ENCODE peak calls at places on chromosomes 12 and 14, in six cellular contexts. B is HCT116; I is pancreas; D is CD8-positive, alpha-beta T cell; H is right cardiac atrium; U is CD4-positive, CD25-positive, alpha-beta regulatory T cell. S is an unnamed sample. For H3K4me1, the result is how much of the 10 kb centered on the place peaks cover.

GRCh38 chr12:6765634-6766581 is at the start of gene PTMS:
- DNase-seq in D (no peak), I (peak), B (peak), H (peak), U (no peak), S (peak)

GRCh38 chr12:75784591-75784990 is 247.0 kb downstream of the PHLDA1 start:
- DNase-seq in I (peak), H (no peak), B (no peak), D (no peak), U (no peak), S (no peak)

GRCh38 chr12:120439646-120440247 is 1.8 kb downstream of the COX6A1 start:
- DNase-seq in D (peak), B (peak), U (peak), I (no peak), H (no peak), S (no peak)

GRCh38 chr14:61705017-61705416 is 9.7 kb downstream of the HIF1A start:
- DNase-seq in I (no peak), U (no peak), D (no peak), H (no peak), B (no peak), S (no peak)

GRCh38 chr14:76923422-76924362 is 97.5 kb downstream of the LRRC74A start:
- DNase-seq in B (no peak), H (no peak), I (no peak), U (no peak), D (no peak), S (no peak)

GRCh38 chr14:60294670-60295069 is 45.6 kb downstream of the PPM1A start:
- DNase-seq in H (no peak), I (no peak), U (no peak), D (no peak), B (no peak), S (no peak)

GRCh38 chr12:6228535-6229223 is 28.5 kb downstream of the CD9 start:
- DNase-seq in H (no peak), U (no peak), B (no peak), I (peak), D (no peak), S (no peak)

GRCh38 chr12:3313655-3314305 is 177.2 kb upstream of the PRMT8 start:
- DNase-seq in U (peak), D (no peak), B (no peak), H (peak), I (peak), S (no peak)

GRCh38 chr12:14408208-14408607 is 42.7 kb downstream of the ATF7IP start:
- DNase-seq in H (no peak), I (no peak), U (no peak), B (no peak), D (no peak), S (no peak)

GRCh38 chr12:31306871-31307270 is 19.1 kb downstream of the SINHCAF start:
- DNase-seq in D (no peak), I (no peak), H (no peak), U (no peak), B (no peak), S (no peak)

GRCh38 chr12:53091756-53092155 is 5.7 kb upstream of the IGFBP6 start:
- DNase-seq in U (no peak), H (no peak), B (no peak), D (no peak), I (no peak), S (no peak)

GRCh38 chr14:65496178-65496993 is 83.9 kb downstream of the FUT8 start:
- DNase-seq in U (no peak), B (no peak), D (no peak), H (no peak), I (no peak), S (no peak)

GRCh38 chr12:46259713-46260112 is 9.1 kb downstream of the SLC38A1 start:
- DNase-seq in B (no peak), H (no peak), U (no peak), D (no peak), I (no peak), S (no peak)
- H3K4me1 ChIP-seq in B (half or more), H (under half), U (half or more), D (half or more), I (under half), S (half or more)

GRCh38 chr12:64625243-64626077 is 15.2 kb downstream of the RASSF3 start:
- DNase-seq in H (peak), I (no peak), U (no peak), D (no peak), B (peak), S (no peak)

GRCh38 chr12:64624035-64624434 is 13.7 kb downstream of the RASSF3 start:
- DNase-seq in U (no peak), I (no peak), H (no peak), D (no peak), B (no peak), S (no peak)

GRCh38 chr12:64616221-64616620 is 5.9 kb downstream of the RASSF3 start:
- DNase-seq in B (no peak), I (no peak), U (no peak), H (no peak), D (no peak), S (no peak)

GRCh38 chr12:64618953-64619590 is 8.8 kb downstream of the RASSF3 start:
- DNase-seq in I (no peak), H (no peak), D (no peak), U (no peak), B (no peak), S (no peak)

GRCh38 chr12:64621257-64621942 is 11.1 kb downstream of the RASSF3 start:
- DNase-seq in I (no peak), H (no peak), B (no peak), U (no peak), D (no peak), S (no peak)
- H3K4me1 ChIP-seq in I (under half), H (under half), B (under half), U (half or more), D (half or more), S (half or more)

DNA sequence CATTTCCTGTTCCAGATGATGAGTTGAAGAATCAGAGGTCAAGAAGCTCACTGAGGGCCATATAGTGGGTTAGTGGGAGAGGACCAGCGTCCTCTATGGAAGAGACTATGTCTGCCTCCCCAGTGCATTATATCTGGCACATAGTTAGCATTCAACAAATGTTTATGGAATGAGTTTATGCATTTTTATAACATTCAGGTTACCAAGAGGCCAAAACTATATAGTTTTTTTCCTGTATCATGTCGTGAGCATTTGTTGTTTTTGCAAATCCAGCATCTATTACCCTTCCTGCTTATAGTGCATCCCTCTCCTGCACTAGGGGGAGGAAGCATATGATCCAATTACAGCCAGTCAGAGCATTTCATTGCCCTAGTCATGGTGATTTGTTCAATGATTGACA is 60.6 kb downstream of the SUDS3 start:
- DNase-seq in H (no peak), I (no peak), D (no peak), U (no peak), B (no peak), S (no peak)
- H3K4me1 ChIP-seq in H (under half), I (under half), D (under half), U (under half), B (under half), S (under half)

GRCh38 chr12:109830718-109831117 is 2.5 kb downstream of the TRPV4 start:
- DNase-seq in D (no peak), I (no peak), U (no peak), B (no peak), H (no peak), S (no peak)

GRCh38 chr12:109828754-109829511 is 4.3 kb downstream of the TRPV4 start:
- DNase-seq in H (no peak), B (no peak), U (no peak), I (no peak), D (no peak), S (no peak)

GRCh38 chr12:109831365-109831764 is 1.8 kb downstream of the TRPV4 start:
- DNase-seq in U (no peak), H (no peak), B (no peak), D (no peak), I (no peak), S (no peak)

GRCh38 chr12:109830267-109830666 is 2.9 kb downstream of the TRPV4 start:
- DNase-seq in U (no peak), H (no peak), D (no peak), B (no peak), I (no peak), S (no peak)

GRCh38 chr12:109829667-109830066 is 3.5 kb downstream of the TRPV4 start:
- DNase-seq in H (no peak), D (no peak), I (no peak), B (no peak), U (no peak), S (no peak)
- H3K4me1 ChIP-seq in H (under half), D (under half), I (under half), B (under half), U (under half), S (under half)

GRCh38 chr12:111101003-111101402 is 180.6 kb upstream of the MYL2 start:
- DNase-seq in B (no peak), D (no peak), H (no peak), U (no peak), I (no peak), S (no peak)
- H3K4me1 ChIP-seq in B (under half), D (under half), H (under half), U (under half), I (under half), S (under half)

GRCh38 chr14:101825797-101826196 is 64.3 kb downstream of the PPP2R5C start:
- DNase-seq in H (no peak), I (no peak), U (peak), B (no peak), D (no peak), S (no peak)

GRCh38 chr14:101826359-101826758 is 64.8 kb downstream of the PPP2R5C start:
- DNase-seq in U (no peak), H (no peak), B (no peak), D (no peak), I (no peak), S (no peak)

GRCh38 chr14:101823511-101824120 is 62.1 kb downstream of the PPP2R5C start:
- DNase-seq in D (peak), U (peak), I (no peak), H (no peak), B (no peak), S (no peak)

GRCh38 chr14:101823081-101823480 is 61.6 kb downstream of the PPP2R5C start:
- DNase-seq in D (no peak), H (no peak), B (no peak), I (no peak), U (peak), S (no peak)

GRCh38 chr14:101824339-101824727 is 62.8 kb downstream of the PPP2R5C start:
- DNase-seq in D (no peak), B (no peak), U (peak), H (no peak), I (no peak), S (no peak)
- H3K4me1 ChIP-seq in D (half or more), B (under half), U (half or more), H (under half), I (under half), S (half or more)

GRCh38 chr14:35335388-35336092 is 43.4 kb downstream of the PSMA6 start:
- DNase-seq in I (peak), H (peak), U (no peak), D (no peak), B (no peak), S (no peak)
- H3K4me1 ChIP-seq in I (under half), H (under half), U (under half), D (under half), B (half or more), S (half or more)

GRCh38 chr14:71588028-71588427 is 344.2 kb upstream of the RGS6 start:
- DNase-seq in B (no peak), I (no peak), U (no peak), H (no peak), D (no peak), S (no peak)
- H3K4me1 ChIP-seq in B (under half), I (under half), U (under half), H (under half), D (under half), S (under half)